ENCODE peak calls at places on chromosome 6, in eight cellular contexts. Z is IMR-90, T is uterus, I is adrenal gland, S is suprapubic skin, F is stomach, O is spleen, U is H1. R is an unnamed sample. For H3K4me1, the result is how much of the 10 kb centered on the place peaks cover.

GRCh38 chr6:44661631-44662030 is 274.1 kb downstream of the CDC5L start:
- DNase-seq in O (no peak), U (no peak), F (no peak), Z (no peak), S (no peak), T (no peak), I (no peak), R (no peak)

GRCh38 chr6:128036808-128037570 is 136.1 kb upstream of the THEMIS start:
- DNase-seq in F (no peak), T (no peak), O (no peak), I (no peak), S (no peak), Z (no peak), U (no peak), R (no peak)

GRCh38 chr6:30730611-30731435 is 10.7 kb downstream of the TUBB start:
- DNase-seq in O (peak), T (peak), U (no peak), I (peak), S (no peak), F (peak), Z (peak), R (peak)

GRCh38 chr6:134435814-134436280 is 117.9 kb upstream of the SGK1 start:
- DNase-seq in I (no peak), U (no peak), Z (no peak), O (no peak), T (no peak), F (no peak), S (no peak), R (no peak)

GRCh38 chr6:101578306-101578705 is 184.8 kb downstream of the GRIK2 start:
- DNase-seq in Z (no peak), U (no peak), O (no peak), I (no peak), F (no peak), S (no peak), T (no peak), R (no peak)

GRCh38 chr6:5532941-5533340 is 271.6 kb downstream of the FARS2 start:
- DNase-seq in F (no peak), I (no peak), T (no peak), S (no peak), Z (no peak), O (no peak), U (no peak), R (no peak)

GRCh38 chr6:135833806-135834205 is 17.7 kb upstream of the PDE7B start:
- DNase-seq in U (no peak), Z (no peak), F (no peak), O (no peak), T (no peak), I (no peak), S (no peak), R (no peak)

GRCh38 chr6:52503344-52503747 is 73.5 kb downstream of the TRAM2 start:
- DNase-seq in Z (no peak), T (no peak), O (no peak), U (no peak), S (no peak), F (no peak), I (no peak), R (peak)

GRCh38 chr6:116223355-116223754 is 30.5 kb downstream of the TSPYL4 start:
- DNase-seq in T (no peak), I (no peak), U (no peak), Z (no peak), F (no peak), O (no peak), S (no peak), R (no peak)

GRCh38 chr6:98136333-98136732 is 698.0 kb upstream of the POU3F2 start:
- DNase-seq in O (no peak), S (no peak), F (no peak), U (no peak), Z (no peak), T (no peak), I (no peak), R (no peak)

GRCh38 chr6:167046861-167047495 is 47.8 kb downstream of the CEP43 start:
- DNase-seq in T (no peak), S (no peak), O (no peak), U (no peak), I (no peak), Z (no peak), F (no peak), R (no peak)

GRCh38 chr6:20877008-20877937 is 343.0 kb downstream of the CDKAL1 start:
- DNase-seq in U (no peak), Z (peak), O (no peak), F (peak), S (peak), I (peak), T (peak), R (peak)

GRCh38 chr6:20876016-20876415 is 341.8 kb downstream of the CDKAL1 start:
- DNase-seq in I (no peak), O (no peak), F (no peak), S (no peak), T (no peak), Z (peak), U (no peak), R (no peak)

GRCh38 chr6:20875369-20875963 is 341.2 kb downstream of the CDKAL1 start:
- DNase-seq in F (no peak), U (no peak), S (no peak), I (no peak), O (no peak), Z (peak), T (no peak), R (no peak)

GRCh38 chr6:20870493-20870892 is 336.2 kb downstream of the CDKAL1 start:
- DNase-seq in S (no peak), O (no peak), T (no peak), Z (no peak), I (no peak), U (no peak), F (no peak), R (no peak)

GRCh38 chr6:20873425-20874190 is 339.4 kb downstream of the CDKAL1 start:
- DNase-seq in T (no peak), I (no peak), S (no peak), F (no peak), O (no peak), Z (no peak), U (no peak), R (no peak)
- H3K4me1 ChIP-seq in T (under half), I (under half), S (under half), F (under half), O (under half), Z (under half), U (under half), R (under half)

GRCh38 chr6:24899647-24900325 is 36.0 kb downstream of the RIPOR2 start:
- DNase-seq in O (no peak), U (no peak), T (no peak), S (no peak), Z (no peak), I (no peak), F (no peak), R (no peak)
- H3K27ac ChIP-seq in O (no peak), U (no peak), T (peak), S (no peak), Z (no peak), I (no peak), F (no peak), R (no peak)

DNA sequence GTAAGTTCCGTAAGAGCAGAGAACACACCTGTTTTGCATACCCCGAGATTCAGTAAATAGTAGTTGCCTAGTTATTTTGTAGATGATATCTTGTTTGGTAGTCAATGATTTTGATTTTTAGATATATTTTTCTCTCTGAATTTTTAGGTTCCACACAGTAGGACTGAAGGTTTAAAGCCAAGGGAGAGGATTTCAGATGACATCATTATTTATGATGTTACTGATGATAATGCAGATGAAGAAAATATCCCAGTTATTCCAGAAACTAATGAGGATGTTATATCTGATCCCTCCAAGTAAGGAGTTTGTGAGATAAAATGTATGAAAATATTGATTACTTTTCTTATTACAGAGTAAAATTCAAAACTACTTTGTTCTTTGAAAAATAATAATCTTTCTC is 22.6 kb downstream of the HSF2 start:
- DNase-seq in O (no peak), S (no peak), T (no peak), I (no peak), Z (no peak), F (no peak), U (no peak), R (no peak)
- TF ChIP-seq POLR2A in O (no peak), S (no peak), T (no peak), I (no peak), Z (no peak), F (no peak), U (no peak), R (no peak)

DNA sequence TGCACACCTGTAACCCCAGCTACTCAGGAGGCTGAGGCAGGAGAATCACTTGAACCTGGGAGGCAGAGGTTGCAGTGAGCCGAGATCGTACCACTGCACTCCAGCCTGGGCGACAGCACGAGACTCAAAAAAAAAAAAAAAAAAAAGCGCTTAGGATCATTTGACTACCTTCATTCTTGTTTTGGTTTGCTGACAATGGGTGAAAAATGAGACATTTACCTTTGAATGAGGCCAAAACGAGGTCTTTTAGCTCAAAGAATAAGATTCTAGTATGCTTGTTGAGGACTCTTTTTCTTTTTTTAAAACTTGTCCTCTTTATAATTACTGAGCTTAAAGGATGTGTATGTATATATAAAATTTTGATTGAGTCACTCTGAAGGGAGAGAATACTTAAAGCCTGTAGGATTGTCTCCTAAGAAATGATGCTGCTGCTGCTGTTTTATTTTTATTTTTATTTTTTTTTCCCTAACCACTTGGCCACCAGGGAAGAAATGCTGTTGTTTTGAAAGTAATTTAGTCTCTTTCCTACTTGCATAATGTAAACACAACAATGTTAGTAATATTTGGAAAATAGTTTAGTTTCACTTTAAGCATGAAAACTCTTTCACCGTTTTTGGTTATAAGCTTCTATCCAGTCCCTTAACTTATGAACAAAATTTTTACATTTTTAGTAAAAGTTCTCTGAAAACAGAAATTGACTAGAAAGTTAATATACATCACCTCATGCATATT is 7.9 kb downstream of the UBR2 start:
- DNase-seq in Z (no peak), S (no peak), U (no peak), I (no peak), T (no peak), F (no peak), O (no peak), R (no peak)
- H3K4me1 ChIP-seq in Z (under half), S (under half), U (under half), I (half or more), T (under half), F (under half), O (half or more), R (half or more)

GRCh38 chr6:17096076-17096475 is 5.8 kb upstream of the STMND1 start:
- DNase-seq in S (no peak), T (no peak), O (no peak), F (no peak), I (no peak), U (no peak), Z (no peak), R (no peak)
- H3K27ac ChIP-seq in S (no peak), T (no peak), O (no peak), F (no peak), I (no peak), U (no peak), Z (no peak), R (no peak)

DNA sequence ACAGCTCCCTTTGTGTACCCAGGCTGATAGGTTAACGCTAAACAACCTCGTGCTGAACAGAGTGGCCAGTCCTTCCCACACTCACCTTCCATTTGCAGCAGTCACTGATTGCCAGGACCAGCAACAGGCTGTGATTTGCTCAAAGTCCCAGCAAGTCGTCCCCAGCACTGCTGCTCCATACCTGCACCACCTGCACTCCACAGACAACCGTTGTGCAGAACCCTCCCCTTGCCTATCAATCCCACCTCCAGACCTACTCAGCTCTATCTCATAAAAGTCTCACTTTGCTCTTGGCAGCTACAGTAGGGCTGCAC is 43.1 kb upstream of the SCML4 start:
- DNase-seq in O (no peak), T (no peak), I (no peak), F (no peak), U (no peak), S (no peak), Z (no peak), R (no peak)
- TF ChIP-seq POLR2A in O (no peak), T (no peak), I (no peak), F (no peak), U (no peak), S (no peak), Z (no peak), R (no peak)

GRCh38 chr6:16403831-16404230 is 165.4 kb downstream of the GMPR start:
- DNase-seq in U (no peak), S (no peak), T (no peak), F (no peak), I (no peak), Z (peak), O (no peak), R (no peak)
- H3K4me1 ChIP-seq in U (under half), S (under half), T (under half), F (under half), I (under half), Z (under half), O (under half), R (under half)

GRCh38 chr6:99605911-99606669 is 543 bp upstream of the PRDM13 start:
- DNase-seq in O (no peak), S (no peak), T (no peak), F (no peak), I (no peak), Z (no peak), U (no peak), R (no peak)
- H3K27ac ChIP-seq in O (no peak), S (no peak), T (no peak), F (no peak), I (no peak), Z (no peak), U (no peak), R (no peak)

GRCh38 chr6:33927551-33927950 is 123.7 kb upstream of the MLN start:
- DNase-seq in T (peak), F (no peak), S (no peak), I (peak), Z (peak), U (no peak), O (no peak), R (no peak)
- TF ChIP-seq POLR2A in T (no peak), F (no peak), S (no peak), I (no peak), Z (no peak), U (no peak), O (no peak), R (no peak)

R was measured in heart left ventricle.